ENCODE peak calls at places on chromosomes 11 and 22, in six cellular contexts. O is iris pigment epithelial cell; Q is effector memory CD8-positive, alpha-beta T cell; I is MV-4-11; K is frontal cortex; F is neural progenitor cell. G is an unnamed sample.

GRCh38 chr11:46920709-46921108 is 2.4 kb upstream of the LRP4 start:
- DNase-seq in O (peak; percentile 94), Q (no peak), I (no peak), K (no peak), F (no peak), G (peak; percentile 94)

GRCh38 chr22:24834845-24835570 is 29.0 kb downstream of the SGSM1 start:
- DNase-seq in O (peak; percentile 38), Q (no peak), I (no peak), K (no peak), F (peak; percentile 59), G (no peak)

GRCh38 chr22:42939451-42939881 is 75.5 kb downstream of the PACSIN2 start:
- DNase-seq in O (no peak), Q (no peak), I (no peak), K (no peak), F (no peak), G (no peak)

GRCh38 chr11:126484266-126484665 is 128.8 kb downstream of the ST3GAL4 start:
- DNase-seq in O (peak; percentile 98), Q (no peak), I (no peak), K (no peak), F (no peak), G (peak; percentile 79)

GRCh38 chr11:110715541-110715940 is 3.3 kb upstream of the ARHGAP20 start:
- DNase-seq in O (peak; percentile 78), Q (no peak), I (no peak), K (no peak), F (no peak), G (no peak)

GRCh38 chr11:123642435-123642834 is 12.0 kb downstream of the SCN3B start:
- DNase-seq in O (no peak), Q (no peak), I (no peak), K (no peak), F (no peak), G (no peak)

GRCh38 chr11:79397252-79397651 is 43.6 kb downstream of the TENM4 start:
- DNase-seq in O (peak; percentile 40), Q (no peak), I (no peak), K (no peak), F (no peak), G (no peak)

GRCh38 chr22:37254867-37255233 is 10.8 kb upstream of the RAC2 start:
- DNase-seq in O (peak; percentile 73), Q (no peak), I (no peak), K (no peak), F (no peak), G (peak; percentile 20)

GRCh38 chr11:104256525-104256924 is 92.6 kb upstream of the PDGFD start:
- DNase-seq in O (peak; percentile 34), Q (no peak), I (no peak), K (no peak), F (no peak), G (no peak)

GRCh38 chr11:122046846-122047245 is 69.2 kb downstream of the BLID start:
- DNase-seq in O (peak; percentile 90), Q (no peak), I (no peak), K (no peak), F (no peak), G (peak; percentile 65)

GRCh38 chr22:39433476-39434242 is 23.2 kb upstream of the MGAT3 start:
- DNase-seq in O (no peak), Q (no peak), I (no peak), K (no peak), F (no peak), G (no peak)

GRCh38 chr11:66488957-66489356 is 8.7 kb downstream of the DPP3 start:
- DNase-seq in O (no peak), Q (no peak), I (no peak), K (no peak), F (no peak), G (no peak)

GRCh38 chr11:1567052-1567720 is 4.9 kb downstream of the DUSP8 start:
- DNase-seq in O (no peak), Q (no peak), I (no peak), K (no peak), F (no peak), G (no peak)

GRCh38 chr11:103851166-103851651 is 185.2 kb upstream of the DDI1 start:
- DNase-seq in O (peak; percentile 90), Q (no peak), I (no peak), K (no peak), F (no peak), G (no peak)

GRCh38 chr22:30636226-30637077 is 871 bp downstream of the SLC35E4 start:
- DNase-seq in O (no peak), Q (peak; percentile 11), I (no peak), K (peak; percentile 55), F (peak; percentile 14), G (no peak)

GRCh38 chr11:84899740-84900139 is 727.4 kb downstream of the DLG2 start:
- DNase-seq in O (peak; percentile 29), Q (no peak), I (no peak), K (no peak), F (peak; percentile 66), G (no peak)

GRCh38 chr11:1293619-1294015 is 15.8 kb downstream of the TOLLIP start:
- DNase-seq in O (no peak), Q (no peak), I (no peak), K (no peak), F (no peak), G (no peak)

GRCh38 chr11:61505640-61506155 is 2.9 kb upstream of the LRRC10B start:
- DNase-seq in O (no peak), Q (no peak), I (no peak), K (no peak), F (no peak), G (no peak)